ENCODE peak calls at places on chromosomes 11 and 22, in six cellular contexts. One of them, this sample, is unnamed.

GRCh38 chr11:128208329-128209220 is 378.8 kb downstream of the ETS1 start:
- DNase-seq in GM12878: no peak
- DNase-seq in H1: no peak
- DNase-seq in GM12891: no peak
- DNase-seq in K562: no peak
- DNase-seq in HepG2: no peak
- DNase-seq in this sample: no peak

GRCh38 chr11:60756307-60757032 is at the start of gene MS4A15:
- DNase-seq in HepG2: peak; percentile 36
- DNase-seq in GM12878: no peak
- DNase-seq in GM12891: no peak
- DNase-seq in H1: no peak
- DNase-seq in K562: peak; percentile 57
- DNase-seq in this sample: no peak

GRCh38 chr11:65305501-65306268 is 9.0 kb upstream of the CDC42EP2 start:
- DNase-seq in HepG2: peak; percentile 93
- DNase-seq in GM12878: no peak
- DNase-seq in H1: no peak
- DNase-seq in K562: no peak
- DNase-seq in GM12891: no peak
- DNase-seq in this sample: no peak

GRCh38 chr11:110298298-110298765 is 1.9 kb upstream of the RDX start:
- DNase-seq in K562: no peak
- DNase-seq in HepG2: peak; percentile 86
- DNase-seq in GM12878: no peak
- DNase-seq in H1: no peak
- DNase-seq in GM12891: no peak
- DNase-seq in this sample: no peak

GRCh38 chr11:120912504-120912903 is 111.4 kb upstream of the TBCEL start:
- DNase-seq in GM12891: peak; percentile 33
- DNase-seq in HepG2: peak; percentile 36
- DNase-seq in GM12878: no peak
- DNase-seq in K562: peak; percentile 26
- DNase-seq in H1: no peak
- DNase-seq in this sample: no peak

GRCh38 chr11:441418-442274 is at the start of gene ANO9:
- DNase-seq in GM12878: no peak
- DNase-seq in K562: peak; percentile 73
- DNase-seq in HepG2: peak; percentile 39
- DNase-seq in H1: no peak
- DNase-seq in GM12891: peak; percentile 94
- DNase-seq in this sample: peak; percentile 90

GRCh38 chr11:129813216-129813791 is 2.3 kb upstream of the TMEM45B start:
- DNase-seq in GM12891: no peak
- DNase-seq in GM12878: no peak
- DNase-seq in K562: no peak
- DNase-seq in H1: no peak
- DNase-seq in HepG2: no peak
- DNase-seq in this sample: no peak

GRCh38 chr11:69416746-69417145 is 64.7 kb upstream of the LINC01488 start:
- DNase-seq in HepG2: no peak
- DNase-seq in GM12878: no peak
- DNase-seq in K562: no peak
- DNase-seq in H1: no peak
- DNase-seq in GM12891: no peak
- DNase-seq in this sample: no peak

GRCh38 chr11:1163911-1164735 is 6.4 kb downstream of the MUC5AC start:
- DNase-seq in K562: no peak
- DNase-seq in GM12891: no peak
- DNase-seq in H1: no peak
- DNase-seq in GM12878: no peak
- DNase-seq in HepG2: no peak
- DNase-seq in this sample: no peak

GRCh38 chr22:39283312-39284141 is 35.9 kb downstream of the RPL3 start:
- DNase-seq in H1: no peak
- DNase-seq in GM12878: no peak
- DNase-seq in HepG2: peak; percentile 86
- DNase-seq in K562: peak; percentile 96
- DNase-seq in GM12891: no peak
- DNase-seq in this sample: no peak

GRCh38 chr11:10314199-10315072 is 9.6 kb downstream of the ADM start:
- DNase-seq in GM12891: no peak
- DNase-seq in HepG2: peak; percentile 63
- DNase-seq in GM12878: peak; percentile 66
- DNase-seq in H1: no peak
- DNase-seq in K562: no peak
- DNase-seq in this sample: no peak

GRCh38 chr22:42262964-42263363 is 7.5 kb downstream of the TCF20 start:
- DNase-seq in H1: no peak
- DNase-seq in GM12891: no peak
- DNase-seq in HepG2: no peak
- DNase-seq in GM12878: peak; percentile 24
- DNase-seq in K562: peak; percentile 53
- DNase-seq in this sample: no peak

GRCh38 chr11:27296406-27296994 is 66.5 kb downstream of the CCDC34 start:
- DNase-seq in HepG2: peak; percentile 44
- DNase-seq in H1: no peak
- DNase-seq in K562: peak; percentile 67
- DNase-seq in GM12878: no peak
- DNase-seq in GM12891: peak; percentile 22
- DNase-seq in this sample: no peak

GRCh38 chr11:116843661-116844060 is 6.2 kb upstream of the APOA1 start:
- DNase-seq in H1: no peak
- DNase-seq in K562: no peak
- DNase-seq in HepG2: no peak
- DNase-seq in GM12878: no peak
- DNase-seq in GM12891: no peak
- DNase-seq in this sample: no peak

GRCh38 chr22:48240165-48240934 is 1477.9 kb downstream of the TBC1D22A start:
- DNase-seq in K562: peak; percentile 18
- DNase-seq in GM12891: no peak
- DNase-seq in H1: no peak
- DNase-seq in HepG2: no peak
- DNase-seq in GM12878: no peak
- DNase-seq in this sample: no peak
- TF ChIP-seq POLR2AphosphoS5 in K562: no peak
- TF ChIP-seq POLR2AphosphoS5 in GM12891: no peak
- TF ChIP-seq POLR2AphosphoS5 in H1: no peak
- TF ChIP-seq POLR2AphosphoS5 in HepG2: no peak
- TF ChIP-seq POLR2AphosphoS5 in GM12878: no peak
- TF ChIP-seq POLR2AphosphoS5 in this sample: no peak

DNA sequence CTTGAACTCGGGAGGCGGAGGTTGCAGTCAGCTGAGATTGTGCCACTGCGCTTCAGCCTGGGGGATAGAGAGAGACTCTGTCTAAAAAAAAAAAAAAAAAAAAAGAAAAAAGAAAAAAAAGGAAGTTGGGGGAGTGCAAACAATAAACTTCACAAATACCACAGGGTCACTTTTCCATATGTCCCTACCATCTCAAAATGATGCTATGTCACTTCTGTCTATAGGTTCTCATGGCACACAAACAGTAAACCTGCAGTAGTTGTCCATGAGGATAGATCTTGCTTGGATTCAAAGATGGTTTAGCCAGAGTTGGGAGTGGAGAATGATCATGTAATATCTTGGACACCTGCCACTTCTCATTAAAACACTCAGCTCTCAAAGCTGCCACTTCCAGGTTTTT is 1.1 kb upstream of the VPS11 start:
- DNase-seq in GM12891: no peak
- DNase-seq in GM12878: no peak
- DNase-seq in H1: no peak
- DNase-seq in HepG2: no peak
- DNase-seq in K562: peak; percentile 20
- DNase-seq in this sample: no peak
- TF ChIP-seq POLR2A in GM12891: no peak
- TF ChIP-seq POLR2A in GM12878: no peak
- TF ChIP-seq POLR2A in H1: no peak
- TF ChIP-seq POLR2A in HepG2: no peak
- TF ChIP-seq POLR2A in K562: no peak
- TF ChIP-seq POLR2A in this sample: no peak

GRCh38 chr22:45576730-45577464 is 74.2 kb downstream of the FBLN1 start:
- DNase-seq in GM12878: no peak
- DNase-seq in HepG2: no peak
- DNase-seq in GM12891: no peak
- DNase-seq in H1: no peak
- DNase-seq in K562: no peak
- DNase-seq in this sample: no peak
- TF ChIP-seq TAF1 in GM12878: no peak
- TF ChIP-seq TAF1 in HepG2: no peak
- TF ChIP-seq TAF1 in GM12891: no peak
- TF ChIP-seq TAF1 in H1: no peak
- TF ChIP-seq TAF1 in K562: no peak
- TF ChIP-seq TAF1 in this sample: no peak

DNA sequence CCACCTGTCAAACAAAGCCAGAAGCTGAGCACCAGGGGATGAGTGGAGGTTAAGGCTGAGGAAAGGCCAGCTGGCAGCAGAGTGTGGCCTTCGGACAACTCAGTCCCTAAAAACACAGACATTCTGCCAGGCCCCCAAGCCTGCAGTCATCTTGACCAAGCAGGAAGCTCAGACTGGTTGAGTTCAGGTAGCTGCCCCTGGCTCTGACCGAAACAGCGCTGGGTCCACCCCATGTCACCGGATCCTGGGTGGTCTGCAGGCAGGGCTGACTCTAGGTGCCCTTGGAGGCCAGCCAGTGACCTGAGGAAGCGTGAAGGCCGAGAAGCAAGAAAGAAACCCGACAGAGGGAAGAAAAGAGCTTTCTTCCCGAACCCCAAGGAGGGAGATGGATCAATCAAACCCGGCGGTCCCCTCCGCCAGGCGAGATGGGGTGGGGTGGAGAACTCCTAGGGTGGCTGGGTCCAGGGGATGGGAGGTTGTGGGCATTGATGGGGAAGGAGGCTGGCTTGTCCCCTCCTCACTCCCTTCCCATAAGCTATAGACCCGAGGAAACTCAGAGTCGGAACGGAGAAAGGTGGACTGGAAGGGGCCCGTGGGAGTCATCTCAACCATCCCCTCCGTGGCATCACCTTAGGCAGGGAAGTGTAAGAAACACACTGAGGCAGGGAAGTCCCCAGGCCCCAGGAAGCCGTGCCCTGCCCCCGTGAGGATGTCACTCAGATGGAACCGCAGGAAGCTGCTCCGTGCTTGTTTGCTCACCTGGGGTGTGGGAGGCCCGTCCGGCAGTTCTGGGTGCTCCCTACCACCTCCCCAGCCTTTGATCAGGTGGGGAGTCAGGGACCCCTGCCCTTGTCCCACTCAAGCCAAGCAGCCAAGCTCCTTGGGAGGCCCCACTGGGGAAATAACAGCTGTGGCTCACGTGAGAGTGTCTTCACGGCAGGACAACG is 11.7 kb downstream of the CXCR5 start:
- DNase-seq in HepG2: no peak
- DNase-seq in GM12878: peak; percentile 47
- DNase-seq in GM12891: peak; percentile 73
- DNase-seq in K562: no peak
- DNase-seq in H1: no peak
- DNase-seq in this sample: peak; percentile 76
- TF ChIP-seq POLR2AphosphoS5 in HepG2: no peak
- TF ChIP-seq POLR2AphosphoS5 in GM12878: no peak
- TF ChIP-seq POLR2AphosphoS5 in GM12891: no peak
- TF ChIP-seq POLR2AphosphoS5 in K562: no peak
- TF ChIP-seq POLR2AphosphoS5 in H1: peak; percentile 67
- TF ChIP-seq POLR2AphosphoS5 in this sample: no peak

GRCh38 chr11:6657346-6657745 is 1.7 kb upstream of the DCHS1 start:
- DNase-seq in H1: no peak
- DNase-seq in HepG2: no peak
- DNase-seq in GM12891: no peak
- DNase-seq in GM12878: no peak
- DNase-seq in K562: no peak
- DNase-seq in this sample: no peak

GRCh38 chr11:6656581-6656915 is 939 bp upstream of the DCHS1 start:
- DNase-seq in H1: no peak
- DNase-seq in GM12878: no peak
- DNase-seq in K562: no peak
- DNase-seq in GM12891: no peak
- DNase-seq in HepG2: no peak
- DNase-seq in this sample: no peak

GRCh38 chr11:6655020-6655789 is 404 bp downstream of the DCHS1 start:
- DNase-seq in H1: no peak
- DNase-seq in K562: no peak
- DNase-seq in GM12878: no peak
- DNase-seq in HepG2: no peak
- DNase-seq in GM12891: no peak
- DNase-seq in this sample: no peak

GRCh38 chr11:6656936-6657335 is 1.3 kb upstream of the DCHS1 start:
- DNase-seq in GM12891: no peak
- DNase-seq in HepG2: no peak
- DNase-seq in K562: no peak
- DNase-seq in GM12878: no peak
- DNase-seq in H1: no peak
- DNase-seq in this sample: no peak

GRCh38 chr11:6655790-6656580 is at the start of gene DCHS1:
- DNase-seq in K562: no peak
- DNase-seq in GM12891: no peak
- DNase-seq in HepG2: no peak
- DNase-seq in H1: no peak
- DNase-seq in GM12878: no peak
- DNase-seq in this sample: no peak
- TF ChIP-seq POLR2A in K562: no peak
- TF ChIP-seq POLR2A in GM12891: no peak
- TF ChIP-seq POLR2A in HepG2: no peak
- TF ChIP-seq POLR2A in H1: no peak
- TF ChIP-seq POLR2A in GM12878: no peak
- TF ChIP-seq POLR2A in this sample: no peak